ENCODE peak calls at places on chromosomes 3 and 15, in five cellular contexts. T, C, R, D and U are unnamed samples.

GRCh38 chr3:90069748-90070147 is 962.3 kb downstream of the EPHA3 start:
- DNase-seq in T (no peak), D (no peak), R (no peak), C (no peak), U (peak)

GRCh38 chr3:56347219-56347871 is 120.9 kb downstream of the ERC2 start:
- DNase-seq in R (no peak), T (peak), C (no peak), D (peak), U (no peak)

GRCh38 chr15:68223171-68223570 is 6.4 kb downstream of the CLN6 start:
- DNase-seq in T (no peak), R (no peak), C (no peak), D (no peak), U (no peak)

GRCh38 chr3:81302045-81302444 is 459.4 kb downstream of the GBE1 start:
- DNase-seq in R (peak), T (peak), D (peak), C (peak), U (peak)

GRCh38 chr15:85047271-85047948 is 65.8 kb downstream of the PDE8A start:
- DNase-seq in D (peak), T (no peak), R (peak), C (peak), U (no peak)

GRCh38 chr3:123809597-123809996 is 74.5 kb downstream of the MYLK start:
- DNase-seq in T (no peak), C (peak), R (no peak), D (no peak), U (no peak)

GRCh38 chr15:88617790-88618189 is 3.4 kb upstream of the AEN start:
- DNase-seq in R (no peak), D (no peak), T (no peak), C (no peak), U (no peak)

GRCh38 chr15:40464595-40465185 is 6.1 kb upstream of the CHST14 start:
- DNase-seq in T (no peak), R (no peak), D (no peak), C (no peak), U (no peak)

GRCh38 chr3:36282774-36283173 is 97.5 kb upstream of the STAC start:
- DNase-seq in C (no peak), D (no peak), T (no peak), R (no peak), U (no peak)